ENCODE peak calls at places on chromosomes 16 and 17, in four cellular contexts. One of them, this sample, is unnamed.

GRCh38 chr17:70086468-70086867 is 11.4 kb downstream of the KCNJ16 start:
- DNase-seq in fibroblast of lung: peak
- DNase-seq in ascending aorta: no peak
- DNase-seq in psoas muscle: no peak
- DNase-seq in this sample: no peak

GRCh38 chr16:85859818-85860125 is 39.2 kb upstream of the IRF8 start:
- DNase-seq in fibroblast of lung: no peak
- DNase-seq in ascending aorta: no peak
- DNase-seq in psoas muscle: no peak
- DNase-seq in this sample: no peak

GRCh38 chr17:6648181-6648580 is 3.2 kb downstream of the MED31 start:
- DNase-seq in fibroblast of lung: no peak
- DNase-seq in ascending aorta: no peak
- DNase-seq in psoas muscle: no peak
- DNase-seq in this sample: no peak

GRCh38 chr17:31073411-31073810 is 21.4 kb upstream of the NF1 start:
- DNase-seq in fibroblast of lung: no peak
- DNase-seq in ascending aorta: no peak
- DNase-seq in psoas muscle: no peak
- DNase-seq in this sample: no peak

GRCh38 chr16:59121411-59121810 is 387.3 kb upstream of the GOT2 start:
- DNase-seq in fibroblast of lung: no peak
- DNase-seq in ascending aorta: no peak
- DNase-seq in psoas muscle: no peak
- DNase-seq in this sample: no peak

GRCh38 chr17:77281904-77282367 is 141.2 kb downstream of the SEC14L1 start:
- DNase-seq in fibroblast of lung: peak
- DNase-seq in ascending aorta: no peak
- DNase-seq in psoas muscle: no peak
- DNase-seq in this sample: no peak

GRCh38 chr16:12798171-12798570 is 5.5 kb downstream of the CPPED1 start:
- DNase-seq in fibroblast of lung: no peak
- DNase-seq in ascending aorta: no peak
- DNase-seq in psoas muscle: no peak
- DNase-seq in this sample: no peak

GRCh38 chr17:39461911-39462641 is 790 bp downstream of the CDK12 start:
- DNase-seq in fibroblast of lung: peak
- DNase-seq in ascending aorta: no peak
- DNase-seq in psoas muscle: peak
- DNase-seq in this sample: no peak

GRCh38 chr17:50165466-50165865 is 339 bp upstream of the SGCA start:
- DNase-seq in fibroblast of lung: no peak
- DNase-seq in ascending aorta: no peak
- DNase-seq in psoas muscle: no peak
- DNase-seq in this sample: no peak

GRCh38 chr16:10787304-10787703 is 31.3 kb downstream of the TVP23A start:
- DNase-seq in fibroblast of lung: no peak
- DNase-seq in ascending aorta: no peak
- DNase-seq in psoas muscle: no peak
- DNase-seq in this sample: peak

GRCh38 chr17:9051561-9051960 is 30.3 kb downstream of the NTN1 start:
- DNase-seq in fibroblast of lung: no peak
- DNase-seq in ascending aorta: no peak
- DNase-seq in psoas muscle: no peak
- DNase-seq in this sample: no peak

GRCh38 chr16:54538241-54538640 is 251.7 kb upstream of the IRX3 start:
- DNase-seq in fibroblast of lung: no peak
- DNase-seq in ascending aorta: no peak
- DNase-seq in psoas muscle: no peak
- DNase-seq in this sample: no peak

GRCh38 chr16:30524575-30525571 is 1.5 kb downstream of the ZNF768 start:
- DNase-seq in fibroblast of lung: no peak
- DNase-seq in ascending aorta: no peak
- DNase-seq in psoas muscle: peak
- DNase-seq in this sample: no peak

GRCh38 chr16:30527635-30528178 is 1.3 kb upstream of the ZNF768 start:
- DNase-seq in fibroblast of lung: no peak
- DNase-seq in ascending aorta: no peak
- DNase-seq in psoas muscle: no peak
- DNase-seq in this sample: no peak

GRCh38 chr16:50286681-50287080 is 20.3 kb downstream of the ADCY7 start:
- DNase-seq in fibroblast of lung: no peak
- DNase-seq in ascending aorta: no peak
- DNase-seq in psoas muscle: no peak
- DNase-seq in this sample: no peak

GRCh38 chr16:5108505-5109158 is 11.0 kb upstream of the EEF2KMT start:
- DNase-seq in fibroblast of lung: no peak
- DNase-seq in ascending aorta: no peak
- DNase-seq in psoas muscle: no peak
- DNase-seq in this sample: no peak

GRCh38 chr16:28534542-28535373 is 4.0 kb downstream of the NUPR1 start:
- DNase-seq in fibroblast of lung: peak
- DNase-seq in ascending aorta: peak
- DNase-seq in psoas muscle: peak
- DNase-seq in this sample: no peak

GRCh38 chr17:1714980-1715802 is 5.0 kb upstream of the TLCD2 start:
- DNase-seq in fibroblast of lung: peak
- DNase-seq in ascending aorta: peak
- DNase-seq in psoas muscle: peak
- DNase-seq in this sample: no peak

GRCh38 chr17:73474370-73474988 is 162.7 kb upstream of the CDC42EP4 start:
- DNase-seq in fibroblast of lung: peak
- DNase-seq in ascending aorta: no peak
- DNase-seq in psoas muscle: peak
- DNase-seq in this sample: peak

GRCh38 chr17:50459081-50459676 is 9.5 kb downstream of the CHAD start:
- DNase-seq in fibroblast of lung: peak
- DNase-seq in ascending aorta: no peak
- DNase-seq in psoas muscle: no peak
- DNase-seq in this sample: no peak

GRCh38 chr17:42682400-42683384 is at the start of gene CNTNAP1:
- DNase-seq in fibroblast of lung: peak
- DNase-seq in ascending aorta: no peak
- DNase-seq in psoas muscle: peak
- DNase-seq in this sample: no peak
- TF ChIP-seq CTCF in fibroblast of lung: no peak
- TF ChIP-seq CTCF in ascending aorta: no peak
- TF ChIP-seq CTCF in psoas muscle: no peak
- TF ChIP-seq CTCF in this sample: no peak

GRCh38 chr17:42272576-42272975 is 3.6 kb downstream of the STAT5B start:
- DNase-seq in fibroblast of lung: no peak
- DNase-seq in ascending aorta: no peak
- DNase-seq in psoas muscle: no peak
- DNase-seq in this sample: no peak

GRCh38 chr17:42271277-42271922 is 4.8 kb downstream of the STAT5B start:
- DNase-seq in fibroblast of lung: no peak
- DNase-seq in ascending aorta: no peak
- DNase-seq in psoas muscle: no peak
- DNase-seq in this sample: no peak

GRCh38 chr17:42270175-42270545 is 6.0 kb downstream of the STAT5B start:
- DNase-seq in fibroblast of lung: no peak
- DNase-seq in ascending aorta: no peak
- DNase-seq in psoas muscle: no peak
- DNase-seq in this sample: no peak

GRCh38 chr17:42272162-42272561 is 4.0 kb downstream of the STAT5B start:
- DNase-seq in fibroblast of lung: no peak
- DNase-seq in ascending aorta: no peak
- DNase-seq in psoas muscle: no peak
- DNase-seq in this sample: no peak

DNA sequence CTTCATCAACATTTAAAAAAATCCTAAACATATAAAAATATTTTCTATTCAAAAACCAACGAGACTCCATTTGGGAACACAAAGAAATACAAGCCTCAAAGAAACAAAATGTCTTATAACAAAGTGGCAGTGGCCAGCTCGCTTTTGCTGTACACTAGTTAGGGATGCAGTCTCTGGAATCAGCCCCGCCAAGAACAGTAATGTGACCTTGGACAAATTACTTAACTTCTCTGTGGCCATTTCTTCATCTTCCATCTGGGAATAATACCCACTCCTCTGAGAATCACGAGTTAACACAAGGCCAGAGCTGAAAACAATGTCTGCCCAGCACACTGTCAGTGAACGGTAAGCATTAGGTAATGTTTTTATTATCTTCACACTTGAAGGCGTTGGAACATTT is 5.6 kb downstream of the STAT5B start:
- DNase-seq in fibroblast of lung: no peak
- DNase-seq in ascending aorta: no peak
- DNase-seq in psoas muscle: no peak
- DNase-seq in this sample: no peak
- H3K4me3 ChIP-seq in fibroblast of lung: no peak
- H3K4me3 ChIP-seq in ascending aorta: no peak
- H3K4me3 ChIP-seq in psoas muscle: no peak
- H3K4me3 ChIP-seq in this sample: no peak

GRCh38 chr17:81702934-81703746 is at the start of gene MRPL12:
- DNase-seq in fibroblast of lung: peak
- DNase-seq in ascending aorta: peak
- DNase-seq in psoas muscle: peak
- DNase-seq in this sample: no peak
- TF ChIP-seq CTCF in fibroblast of lung: no peak
- TF ChIP-seq CTCF in ascending aorta: peak
- TF ChIP-seq CTCF in psoas muscle: peak
- TF ChIP-seq CTCF in this sample: peak

DNA sequence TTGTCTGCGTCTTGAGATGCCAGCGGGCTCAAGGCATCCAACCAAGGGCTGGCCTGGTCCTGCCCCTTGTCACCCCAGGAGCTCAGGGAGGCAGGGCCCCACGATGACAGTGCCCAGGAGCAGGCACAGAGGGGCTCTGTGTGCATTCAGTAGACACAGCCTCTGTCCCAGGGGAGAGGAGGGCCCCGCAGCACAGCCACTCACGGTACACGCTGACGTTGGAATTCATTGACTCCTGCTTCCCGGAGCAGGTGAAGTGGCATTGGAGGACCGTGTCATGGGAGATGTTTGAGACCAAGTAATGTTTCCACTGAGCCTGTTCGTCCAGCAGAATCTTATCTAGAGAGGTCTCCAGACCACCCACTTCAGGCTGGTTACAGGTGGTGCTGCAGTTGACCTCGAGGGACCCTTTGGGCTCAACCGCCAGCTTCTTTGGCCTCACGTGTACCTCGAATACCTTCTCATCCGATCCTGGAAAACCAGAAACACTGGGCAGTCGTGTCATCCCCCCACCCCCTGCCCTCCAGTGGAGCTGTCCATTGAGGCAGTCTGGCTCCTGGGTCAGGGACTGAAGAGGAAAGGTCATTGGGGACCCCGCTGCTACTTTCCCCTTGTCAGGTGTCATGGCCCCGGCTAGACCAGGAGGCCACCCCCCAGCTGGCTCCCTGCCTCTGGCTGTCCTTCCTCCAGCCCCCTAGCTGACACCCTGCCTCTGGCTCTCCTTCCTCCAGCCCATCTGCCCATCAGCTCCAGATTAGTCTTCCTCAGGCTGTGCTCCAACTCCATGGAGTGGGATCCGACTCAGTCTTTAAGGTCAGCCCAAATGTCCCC is 7.0 kb downstream of the PRR29 start:
- DNase-seq in fibroblast of lung: no peak
- DNase-seq in ascending aorta: no peak
- DNase-seq in psoas muscle: no peak
- DNase-seq in this sample: no peak
- H3K4me3 ChIP-seq in fibroblast of lung: no peak
- H3K4me3 ChIP-seq in ascending aorta: no peak
- H3K4me3 ChIP-seq in psoas muscle: peak
- H3K4me3 ChIP-seq in this sample: no peak

DNA sequence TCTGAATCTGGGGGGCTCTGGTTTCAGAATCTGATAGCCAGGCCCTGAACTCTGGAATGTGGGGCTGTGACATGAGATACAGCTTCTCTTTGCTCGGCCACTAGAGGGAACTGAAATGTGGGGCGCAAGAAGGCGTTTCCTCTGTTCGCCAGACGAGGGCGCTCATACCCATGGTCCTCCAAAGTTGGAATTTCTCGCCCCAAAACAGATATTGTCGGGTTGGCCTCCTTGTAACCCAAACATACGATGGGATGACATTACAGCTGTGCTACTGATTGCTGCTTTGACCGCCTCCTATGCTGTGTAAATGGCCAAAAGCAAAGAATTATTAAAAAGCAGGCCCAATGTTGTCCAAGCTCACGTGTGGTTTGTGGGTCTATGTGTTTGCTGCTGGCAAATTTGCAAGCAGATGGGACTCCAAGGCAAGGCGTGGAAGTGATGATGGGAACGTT is 13.1 kb upstream of the MSI2 start:
- DNase-seq in fibroblast of lung: peak
- DNase-seq in ascending aorta: no peak
- DNase-seq in psoas muscle: peak
- DNase-seq in this sample: no peak
- TF ChIP-seq CTCF in fibroblast of lung: peak
- TF ChIP-seq CTCF in ascending aorta: peak
- TF ChIP-seq CTCF in psoas muscle: peak
- TF ChIP-seq CTCF in this sample: peak

DNA sequence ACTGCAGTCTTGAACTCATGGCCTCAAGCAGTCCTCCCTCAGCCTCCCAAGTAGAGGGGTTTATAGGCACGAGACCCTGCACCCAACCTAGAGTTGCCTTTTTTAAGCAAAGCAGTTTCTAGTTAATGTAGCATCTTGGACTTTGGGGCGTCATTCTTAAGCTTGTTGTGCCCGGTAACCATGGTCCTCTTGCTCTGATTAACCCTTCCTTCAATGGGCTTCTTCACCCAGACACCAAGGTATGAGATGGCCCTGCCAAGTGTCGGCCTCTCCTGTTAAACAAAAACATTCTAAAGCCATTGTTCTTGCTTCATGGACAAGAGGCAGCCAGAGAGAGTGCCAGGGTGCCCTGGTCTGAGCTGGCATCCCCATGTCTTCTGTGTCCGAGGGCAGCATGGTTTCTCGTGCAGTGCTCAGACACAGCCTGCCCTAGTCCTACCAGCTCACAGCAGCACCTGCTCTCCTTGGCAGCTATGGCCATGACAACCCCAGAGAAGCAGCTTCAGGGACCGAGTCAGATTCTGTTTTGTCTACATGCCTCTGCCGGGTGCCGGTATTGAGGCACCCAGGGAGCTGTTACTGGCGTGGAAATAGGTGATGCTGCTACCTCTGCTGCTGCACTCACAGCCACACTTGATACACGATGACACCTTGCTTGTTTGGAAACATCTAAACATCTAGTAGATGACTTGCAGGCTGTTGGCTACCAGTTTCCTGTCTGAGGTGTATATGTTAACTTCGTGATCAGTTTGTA is 3.3 kb downstream of the RPL13 start:
- DNase-seq in fibroblast of lung: no peak
- DNase-seq in ascending aorta: no peak
- DNase-seq in psoas muscle: no peak
- DNase-seq in this sample: no peak
- H3K4me3 ChIP-seq in fibroblast of lung: peak
- H3K4me3 ChIP-seq in ascending aorta: no peak
- H3K4me3 ChIP-seq in psoas muscle: peak
- H3K4me3 ChIP-seq in this sample: peak

GRCh38 chr16:56736476-56736875 is 6.5 kb downstream of the NUP93 start:
- DNase-seq in fibroblast of lung: no peak
- DNase-seq in ascending aorta: no peak
- DNase-seq in psoas muscle: no peak
- DNase-seq in this sample: no peak

GRCh38 chr16:56732832-56733231 is 2.9 kb downstream of the NUP93 start:
- DNase-seq in fibroblast of lung: no peak
- DNase-seq in ascending aorta: no peak
- DNase-seq in psoas muscle: no peak
- DNase-seq in this sample: no peak

GRCh38 chr16:56741399-56741798 is 11.5 kb downstream of the NUP93 start:
- DNase-seq in fibroblast of lung: no peak
- DNase-seq in ascending aorta: no peak
- DNase-seq in psoas muscle: no peak
- DNase-seq in this sample: no peak

GRCh38 chr16:56734429-56734828 is 4.5 kb downstream of the NUP93 start:
- DNase-seq in fibroblast of lung: no peak
- DNase-seq in ascending aorta: no peak
- DNase-seq in psoas muscle: no peak
- DNase-seq in this sample: no peak

GRCh38 chr16:56737539-56737938 is 7.6 kb downstream of the NUP93 start:
- DNase-seq in fibroblast of lung: no peak
- DNase-seq in ascending aorta: no peak
- DNase-seq in psoas muscle: no peak
- DNase-seq in this sample: no peak
- TF ChIP-seq CTCF in fibroblast of lung: no peak
- TF ChIP-seq CTCF in ascending aorta: no peak
- TF ChIP-seq CTCF in psoas muscle: no peak
- TF ChIP-seq CTCF in this sample: no peak

This sample was measured in retinal pigment epithelial cell.